ENCODE peak calls at places on chromosome 19, in eight cellular contexts. L is lower lobe of right lung, I is choroid plexus epithelial cell, X is Panc1, K is body of pancreas, U is A549, C is IMR-90, E is H1. H is an unnamed sample.

GRCh38 chr19:44611812-44612295 is 1.5 kb upstream of the IGSF23 start:
- DNase-seq in E (no peak), X (no peak), K (no peak), U (no peak), L (peak; percentile 61), C (no peak), I (no peak), H (no peak)

GRCh38 chr19:41999878-42000208 is 5.8 kb upstream of the ATP1A3 start:
- DNase-seq in K (no peak), X (no peak), L (no peak), E (no peak), I (no peak), C (no peak), U (no peak), H (no peak)

GRCh38 chr19:13849991-13850909 is 26.7 kb upstream of the NANOS3 start:
- DNase-seq in C (peak; percentile 71), U (peak; percentile 83), E (no peak), I (peak; percentile 83), X (no peak), K (peak; percentile 88), L (peak; percentile 91), H (peak; percentile 74)

GRCh38 chr19:30214651-30215051 is 157.5 kb upstream of the ZNF536 start:
- DNase-seq in K (no peak), E (no peak), C (no peak), L (no peak), X (no peak), U (no peak), I (no peak), H (no peak)

GRCh38 chr19:8213827-8214672 is 4.9 kb downstream of the CERS4 start:
- DNase-seq in C (no peak), K (no peak), U (no peak), L (no peak), X (no peak), I (no peak), E (no peak), H (no peak)

GRCh38 chr19:34049944-34050343 is 122.4 kb upstream of the LSM14A start:
- DNase-seq in K (no peak), X (no peak), E (no peak), C (no peak), I (no peak), L (no peak), U (no peak), H (no peak)

GRCh38 chr19:56314018-56314583 is 538 bp downstream of the ZSCAN5A start:
- DNase-seq in X (no peak), E (peak; percentile 7), I (peak; percentile 47), L (no peak), C (peak; percentile 22), K (no peak), U (no peak), H (no peak)

GRCh38 chr19:17327654-17328516 is 6.8 kb downstream of the ANO8 start:
- DNase-seq in K (peak; percentile 67), X (no peak), U (no peak), L (peak; percentile 88), C (no peak), E (no peak), I (peak; percentile 89), H (no peak)

GRCh38 chr19:38373907-38374331 is 452 bp upstream of the PSMD8 start:
- DNase-seq in E (no peak), L (no peak), U (no peak), C (no peak), K (no peak), X (no peak), I (no peak), H (no peak)

GRCh38 chr19:38699027-38699346 is 45.3 kb downstream of the CAPN12 start:
- DNase-seq in E (no peak), I (no peak), L (no peak), U (no peak), C (no peak), K (no peak), X (no peak), H (no peak)

GRCh38 chr19:10625762-10626138 is 397 bp downstream of the SLC44A2 start:
- DNase-seq in X (no peak), C (no peak), U (no peak), K (no peak), I (no peak), E (no peak), L (no peak), H (no peak)

GRCh38 chr19:17254636-17255035 is 8.9 kb upstream of the NR2F6 start:
- DNase-seq in K (no peak), E (no peak), C (no peak), L (no peak), X (no peak), I (no peak), U (no peak), H (no peak)

GRCh38 chr19:54017266-54017665 is 25.8 kb downstream of the CACNG6 start:
- DNase-seq in E (no peak), U (peak; percentile 88), X (no peak), C (peak; percentile 31), I (peak; percentile 89), L (no peak), K (no peak), H (no peak)

GRCh38 chr19:39397360-39398296 is 6.5 kb downstream of the MED29 start:
- DNase-seq in E (no peak), C (peak; percentile 76), K (peak; percentile 93), I (peak; percentile 90), U (peak; percentile 98), L (peak; percentile 94), X (peak; percentile 100), H (peak; percentile 80)

GRCh38 chr19:55473613-55474012 is 2.8 kb upstream of the ZNF628 start:
- DNase-seq in X (no peak), L (no peak), K (no peak), U (no peak), E (no peak), C (no peak), I (peak; percentile 60), H (peak; percentile 63)

GRCh38 chr19:39301562-39301961 is 5.4 kb downstream of the IFNL1 start:
- DNase-seq in K (no peak), X (no peak), U (no peak), I (no peak), L (no peak), C (no peak), E (no peak), H (no peak)

GRCh38 chr19:41545547-41545946 is 30.4 kb upstream of the CEACAM21 start:
- DNase-seq in I (no peak), L (no peak), X (no peak), C (no peak), E (no peak), K (no peak), U (no peak), H (no peak)

GRCh38 chr19:58001895-58002369 is 688 bp downstream of the ZNF606 start:
- DNase-seq in X (no peak), I (peak; percentile 36), K (no peak), U (no peak), C (peak; percentile 5), E (no peak), L (no peak), H (peak; percentile 17)

GRCh38 chr19:11781295-11782057 is 14.7 kb downstream of the ZNF441 start:
- DNase-seq in L (no peak), E (no peak), K (no peak), C (peak; percentile 7), I (no peak), U (no peak), X (no peak), H (peak; percentile 19)

GRCh38 chr19:42048992-42049391 is 21.0 kb downstream of the GRIK5 start:
- DNase-seq in X (no peak), E (no peak), K (no peak), L (no peak), C (no peak), I (no peak), U (no peak), H (no peak)

GRCh38 chr19:28509079-28509895 is 703.7 kb downstream of the UQCRFS1 start:
- DNase-seq in E (no peak), X (no peak), C (no peak), K (no peak), L (no peak), U (no peak), I (no peak), H (no peak)
- H3K4me3 ChIP-seq in E (no peak overlapping the region), X (no peak overlapping the region), C (no peak overlapping the region), K (no peak overlapping the region), L (no peak overlapping the region), U (no peak overlapping the region), I (no peak overlapping the region), H (no peak overlapping the region)

DNA sequence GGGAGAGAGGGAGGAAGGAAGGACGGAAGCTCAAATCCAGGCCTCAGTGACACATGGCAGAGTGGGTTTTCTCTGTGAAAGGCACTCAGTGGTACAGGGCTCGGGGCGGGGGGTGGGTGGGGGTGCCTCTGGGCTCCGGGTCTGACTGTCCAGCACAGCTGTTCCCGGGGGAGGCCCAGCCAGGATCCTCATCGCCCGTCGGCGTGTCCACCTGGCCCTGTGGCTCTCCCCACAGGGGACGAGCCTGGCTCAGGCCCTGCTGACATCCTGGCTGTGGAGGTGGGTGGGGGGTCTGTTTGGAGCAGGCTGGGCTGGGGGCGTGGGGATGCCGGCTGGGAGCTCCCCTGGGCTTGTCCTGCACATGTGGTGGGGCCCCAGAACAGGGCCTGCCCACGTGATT is 18.2 kb upstream of the MATK start:
- DNase-seq in I (no peak), U (no peak), C (no peak), K (no peak), X (no peak), L (no peak), E (no peak), H (no peak)
- TF ChIP-seq CTCF in I (no peak), U (no peak), C (no peak), K (no peak), X (no peak), L (no peak), E (no peak), H (no peak)

DNA sequence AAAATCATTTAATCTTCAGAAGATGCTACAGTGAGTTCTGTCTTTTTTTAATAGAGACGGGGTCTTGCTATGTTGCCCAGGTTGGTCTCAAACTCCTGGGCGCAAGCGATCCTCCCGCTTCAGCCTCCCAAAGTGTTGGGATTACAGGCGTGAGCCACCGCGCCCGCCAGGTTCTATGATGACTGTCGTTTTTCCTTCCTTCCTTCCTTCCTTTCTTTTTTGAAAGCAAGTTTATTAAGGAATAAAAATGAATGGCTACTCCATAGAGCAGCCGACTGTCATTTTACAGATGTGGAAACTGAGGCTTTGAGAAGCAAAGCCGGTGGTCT is 511 bp upstream of the GAMT start:
- DNase-seq in X (no peak), K (no peak), E (no peak), I (no peak), L (no peak), C (no peak), U (no peak), H (no peak)
- H3K4me3 ChIP-seq in X (peak overlapping the region; percentile 54), K (no peak overlapping the region), E (peak overlapping the region; percentile 51), I (peak overlapping the region; percentile 60), L (peak overlapping the region; percentile 71), C (peak overlapping the region; percentile 71), U (peak overlapping the region; percentile 60), H (peak overlapping the region; percentile 51)

DNA sequence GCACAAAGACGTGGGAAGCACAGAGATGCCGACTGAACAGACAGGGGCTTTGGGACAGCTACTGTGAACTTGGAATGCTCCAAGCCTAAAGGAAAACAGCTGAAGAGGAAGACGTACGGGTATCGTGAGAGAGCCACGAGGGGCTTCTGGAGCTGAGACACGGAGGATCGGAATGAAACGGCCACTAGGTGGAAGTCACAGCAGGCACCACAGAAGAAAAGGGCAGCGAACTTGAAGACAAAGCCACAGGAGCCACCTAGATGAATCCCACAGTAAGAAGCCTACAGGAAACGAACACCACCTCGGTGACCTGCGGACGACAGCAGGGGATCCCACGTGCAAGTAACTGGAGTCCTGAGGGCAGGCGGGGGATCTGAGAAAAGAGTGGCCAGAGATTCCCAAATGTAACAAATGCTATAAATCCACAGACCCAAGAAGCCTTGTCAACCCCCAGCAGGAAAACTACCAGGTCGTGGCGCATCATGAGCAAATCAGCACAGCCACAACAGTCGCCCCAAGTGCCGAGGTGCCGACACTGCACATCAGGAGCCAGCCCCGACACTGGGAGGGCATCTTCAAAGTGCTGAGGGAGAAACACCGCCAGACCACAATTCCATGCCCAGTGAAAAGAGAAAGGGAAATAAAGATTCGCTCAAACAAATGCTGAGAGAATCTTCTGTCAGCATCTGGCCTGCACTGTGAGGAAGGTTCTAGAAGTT is 39.3 kb upstream of the ISYNA1 start:
- DNase-seq in K (no peak), E (no peak), L (no peak), C (no peak), U (peak; percentile 35), I (peak; percentile 56), X (no peak), H (no peak)
- TF ChIP-seq CTCF in K (no peak), E (peak; percentile 29), L (no peak), C (peak; percentile 13), U (no peak), I (peak; percentile 57), X (peak; percentile 52), H (no peak)